ENCODE peak calls at places on chromosomes 1 and 21, in nine cellular contexts. S is central memory CD4-positive, alpha-beta T cell; P is HS-5; N is left cardiac atrium; X is activated T-helper 1 cell treated with Interleukin-2 at 50 U/mL for 16 hours; E is endothelial cell; W is AG20443; J is activated T-cell treated with anti-CD3 and anti-CD28 coated beads for 1 hour; U is epithelial cell of prostate. V is an unnamed sample.

GRCh38 chr1:160307455-160307854 is 22.5 kb upstream of the PEX19 start:
- DNase-seq in S (no peak), P (no peak), N (no peak), X (no peak), E (peak; percentile 31), W (no peak), J (no peak), U (no peak), V (no peak)

GRCh38 chr1:45236136-45236535 is 29.7 kb upstream of the ZSWIM5 start:
- DNase-seq in S (no peak), P (no peak), N (no peak), X (no peak), E (no peak), W (no peak), J (no peak), U (no peak), V (no peak)

GRCh38 chr1:84573967-84574842 is at the start of gene CTBS:
- DNase-seq in S (peak; percentile 79), P (peak; percentile 50), N (peak; percentile 91), X (peak; percentile 79), E (peak; percentile 87), W (peak; percentile 99), J (peak; percentile 85), U (peak; percentile 59), V (peak; percentile 98)

GRCh38 chr1:9145021-9145668 is 16.2 kb upstream of the GPR157 start:
- DNase-seq in S (no peak), P (no peak), N (no peak), X (no peak), E (no peak), W (peak; percentile 68), J (no peak), U (no peak), V (no peak)

GRCh38 chr1:214423045-214423444 is 128.4 kb downstream of the PTPN14 start:
- DNase-seq in S (no peak), P (no peak), N (no peak), X (no peak), E (no peak), W (no peak), J (no peak), U (no peak), V (no peak)

GRCh38 chr1:233395852-233396646 is 68.5 kb downstream of the MAP3K21 start:
- DNase-seq in S (no peak), P (no peak), N (no peak), X (no peak), E (no peak), W (no peak), J (no peak), U (no peak), V (no peak)

GRCh38 chr1:200724064-200724463 is 14.6 kb upstream of the CAMSAP2 start:
- DNase-seq in S (no peak), P (no peak), N (no peak), X (no peak), E (no peak), W (no peak), J (no peak), U (peak; percentile 41), V (no peak)

GRCh38 chr1:62991152-62991551 is 207.2 kb downstream of the ATG4C start:
- DNase-seq in S (no peak), P (no peak), N (no peak), X (no peak), E (no peak), W (no peak), J (no peak), U (no peak), V (no peak)

GRCh38 chr1:157963713-157964112 is 29.7 kb upstream of the KIRREL1 start:
- DNase-seq in S (peak; percentile 4), P (peak; percentile 39), N (peak; percentile 67), X (peak; percentile 13), E (peak; percentile 79), W (peak; percentile 87), J (peak; percentile 38), U (no peak), V (peak; percentile 85)

GRCh38 chr1:167517535-167518330 is 596 bp downstream of the CD247 start:
- DNase-seq in S (peak; percentile 76), P (no peak), N (no peak), X (peak; percentile 82), E (no peak), W (no peak), J (peak; percentile 78), U (no peak), V (no peak)

GRCh38 chr1:232737917-232738316 is 67.3 kb upstream of the MAP10 start:
- DNase-seq in S (no peak), P (no peak), N (no peak), X (no peak), E (no peak), W (no peak), J (no peak), U (no peak), V (no peak)

GRCh38 chr1:5977494-5978444 is 14.5 kb downstream of the NPHP4 start:
- DNase-seq in S (no peak), P (no peak), N (no peak), X (no peak), E (no peak), W (no peak), J (no peak), U (no peak), V (no peak)

GRCh38 chr1:59143824-59144223 is 153.1 kb upstream of the FGGY start:
- DNase-seq in S (no peak), P (no peak), N (no peak), X (no peak), E (no peak), W (no peak), J (no peak), U (no peak), V (no peak)

GRCh38 chr21:43588957-43589356 is 70.3 kb downstream of the HSF2BP start:
- DNase-seq in S (no peak), P (no peak), N (no peak), X (no peak), E (no peak), W (no peak), J (no peak), U (no peak), V (no peak)

GRCh38 chr1:158185770-158186705 is 5.3 kb downstream of the CD1D start:
- DNase-seq in S (no peak), P (no peak), N (no peak), X (no peak), E (no peak), W (no peak), J (no peak), U (no peak), V (no peak)

GRCh38 chr1:235139315-235139714 is 10.7 kb upstream of the TOMM20 start:
- DNase-seq in S (no peak), P (no peak), N (no peak), X (no peak), E (no peak), W (no peak), J (no peak), U (no peak), V (no peak)

GRCh38 chr21:33643658-33644311 is 1.5 kb downstream of the ITSN1 start:
- DNase-seq in S (no peak), P (no peak), N (no peak), X (no peak), E (peak; percentile 7), W (peak; percentile 19), J (no peak), U (no peak), V (no peak)

GRCh38 chr1:110453829-110454228 is 2.9 kb downstream of the PROK1 start:
- DNase-seq in S (no peak), P (no peak), N (no peak), X (no peak), E (no peak), W (no peak), J (no peak), U (no peak), V (no peak)

GRCh38 chr1:233480198-233480597 is 133.7 kb upstream of the KCNK1 start:
- DNase-seq in S (no peak), P (no peak), N (no peak), X (no peak), E (no peak), W (no peak), J (no peak), U (no peak), V (no peak)

V was measured in HEK293T.